ENCODE peak calls at places on chromosomes 6 and 20, in nine cellular contexts. K is H9; M is MV-4-11; R is stimulated activated CD8-positive, alpha-beta memory T cell treated with anti-CD3 and anti-CD28 coated beads, Interleukin-2, amount 100 ng/mL, for 48 hours; O is activated CD4-positive, alpha-beta memory T cell treated with anti-CD3 and anti-CD28 coated beads, Interleukin-2, amount 10 ng/mL, durations not matched to agents 7 days and 5 days; T is AG09319; L is activated CD4-positive, alpha-beta T cell treated with anti-CD3 and anti-CD28 coated beads for 36 hours; I is T-helper 1 cell; N is Right ventricle myocardium superior. X is an unnamed sample.
A peak's percentile ranks its signal among the peaks of the same experiment; 100 is the strongest.

GRCh38 chr20:43102394-43102793 is 87.3 kb downstream of the PTPRT start:
- DNase-seq in L (peak; percentile 23), I (no peak), T (no peak), R (no peak), M (no peak), O (no peak), K (peak; percentile 66), N (no peak), X (no peak)

GRCh38 chr20:63499333-63499969 is 568 bp upstream of the EEF1A2 start:
- DNase-seq in T (no peak), K (peak; percentile 46), O (no peak), I (no peak), N (peak; percentile 33), R (no peak), M (no peak), L (no peak), X (no peak)

GRCh38 chr20:30500829-30501440 is 756.5 kb upstream of the DEFB115 start:
- DNase-seq in O (no peak), T (no peak), N (no peak), L (no peak), I (no peak), R (no peak), M (no peak), K (no peak), X (no peak)

GRCh38 chr6:151412905-151413304 is 21.5 kb upstream of the ZBTB2 start:
- DNase-seq in I (no peak), O (no peak), N (no peak), T (no peak), L (no peak), R (no peak), M (peak; percentile 85), K (no peak), X (no peak)

GRCh38 chr6:32945106-32945761 is 4.4 kb upstream of the HLA-DMB start:
- DNase-seq in M (peak; percentile 80), O (no peak), N (no peak), K (no peak), R (peak; percentile 41), I (peak; percentile 37), L (peak; percentile 65), T (no peak), X (no peak)

GRCh38 chr20:10374036-10374435 is 60.0 kb downstream of the MKKS start:
- DNase-seq in T (no peak), O (no peak), I (no peak), M (no peak), L (no peak), R (no peak), N (no peak), K (no peak), X (no peak)

GRCh38 chr6:36986704-36987047 is 680 bp upstream of the MTCH1 start:
- DNase-seq in T (no peak), O (no peak), N (no peak), M (no peak), K (no peak), I (no peak), L (no peak), R (no peak), X (no peak)

GRCh38 chr6:165664553-165665383 is 1.7 kb upstream of the PDE10A start:
- DNase-seq in M (no peak), O (no peak), K (no peak), L (no peak), R (no peak), T (no peak), I (no peak), N (no peak), X (no peak)

X was measured in activated effector memory CD4-positive, alpha-beta T cell treated with Interleukin-2 at 50 U/mL for 16 hours.